ENCODE peak calls at places on chromosome 21, in six cellular contexts. S is GM12878, T is IMR-90, A is HEK293T, R is A549, O is HepG2. L is an unnamed sample.

GRCh38 chr21:15601390-15601789 is 128.4 kb upstream of the USP25 start:
- DNase-seq in T (no peak), S (no peak), O (no peak), R (no peak), A (no peak), L (no peak)

GRCh38 chr21:16870116-16870515 is 642.7 kb upstream of the CXADR start:
- DNase-seq in S (no peak), T (peak; percentile 5), O (no peak), A (no peak), R (no peak), L (no peak)

GRCh38 chr21:24955275-24955961 is 651.9 kb downstream of the MRPL39 start:
- DNase-seq in A (no peak), S (peak; percentile 82), R (no peak), O (no peak), T (no peak), L (no peak)

GRCh38 chr21:38129711-38130110 is 127.1 kb upstream of the KCNJ15 start:
- DNase-seq in A (no peak), R (no peak), S (no peak), O (no peak), T (no peak), L (no peak)

GRCh38 chr21:20997633-20998455 is at the start of gene NCAM2:
- DNase-seq in O (peak; percentile 9), S (no peak), A (peak; percentile 70), R (no peak), T (peak; percentile 76), L (peak; percentile 75)

GRCh38 chr21:28944296-28944695 is 48.4 kb downstream of the LTN1 start:
- DNase-seq in T (peak; percentile 15), O (peak; percentile 14), A (no peak), S (no peak), R (no peak), L (no peak)

GRCh38 chr21:39385299-39386145 is 36.6 kb upstream of the HMGN1 start:
- DNase-seq in R (peak; percentile 89), A (no peak), T (peak; percentile 75), O (peak; percentile 95), S (no peak), L (no peak)

GRCh38 chr21:16070207-16070651 is 340.4 kb downstream of the USP25 start:
- DNase-seq in R (no peak), A (no peak), T (no peak), S (no peak), O (no peak), L (no peak)

GRCh38 chr21:15045017-15045416 is 19.8 kb downstream of the NRIP1 start:
- DNase-seq in R (no peak), T (no peak), A (no peak), S (no peak), O (no peak), L (no peak)

GRCh38 chr21:36916718-36917117 is 49.8 kb downstream of the HLCS start:
- DNase-seq in O (no peak), A (no peak), S (no peak), R (no peak), T (no peak), L (no peak)

GRCh38 chr21:25857308-25858099 is 122.7 kb downstream of the GABPA start:
- DNase-seq in S (no peak), A (no peak), R (no peak), T (no peak), O (no peak), L (no peak)

GRCh38 chr21:41066086-41066938 is 101.6 kb upstream of the BACE2 start:
- DNase-seq in R (no peak), O (no peak), S (no peak), T (no peak), A (no peak), L (no peak)

GRCh38 chr21:35563885-35564451 is 496.4 kb downstream of the SETD4 start:
- DNase-seq in O (no peak), T (peak; percentile 91), S (no peak), A (no peak), R (no peak), L (no peak)

GRCh38 chr21:14911351-14911750 is 153.4 kb downstream of the NRIP1 start:
- DNase-seq in T (no peak), O (no peak), A (no peak), S (no peak), R (no peak), L (no peak)

GRCh38 chr21:28230559-28230958 is 762.1 kb downstream of the LTN1 start:
- DNase-seq in O (no peak), S (no peak), R (no peak), A (no peak), T (peak; percentile 33), L (no peak)

GRCh38 chr21:37324558-37324957 is 42.0 kb upstream of the DYRK1A start:
- DNase-seq in S (no peak), T (no peak), A (no peak), R (no peak), O (no peak), L (no peak)

GRCh38 chr21:16291296-16291695 is 561.5 kb downstream of the USP25 start:
- DNase-seq in T (no peak), R (no peak), S (no peak), O (no peak), A (no peak), L (no peak)

GRCh38 chr21:29164330-29164942 is 34.0 kb downstream of the MAP3K7CL start:
- DNase-seq in R (peak; percentile 15), O (peak; percentile 63), S (no peak), T (peak; percentile 91), A (peak; percentile 53), L (no peak)

GRCh38 chr21:39637197-39637970 is 24.6 kb downstream of the B3GALT5 start:
- DNase-seq in R (no peak), T (no peak), A (no peak), O (no peak), S (no peak), L (no peak)

GRCh38 chr21:35720065-35720810 is 340.1 kb downstream of the SETD4 start:
- DNase-seq in T (no peak), S (no peak), A (no peak), O (no peak), R (no peak), L (no peak)

GRCh38 chr21:37937668-37938067 is 21.4 kb upstream of the KCNJ6 start:
- DNase-seq in R (no peak), S (no peak), T (no peak), O (no peak), A (no peak), L (no peak)

GRCh38 chr21:36487641-36488307 is 7.9 kb upstream of the CLDN14 start:
- DNase-seq in T (peak; percentile 64), O (no peak), A (no peak), R (no peak), S (no peak), L (no peak)

DNA sequence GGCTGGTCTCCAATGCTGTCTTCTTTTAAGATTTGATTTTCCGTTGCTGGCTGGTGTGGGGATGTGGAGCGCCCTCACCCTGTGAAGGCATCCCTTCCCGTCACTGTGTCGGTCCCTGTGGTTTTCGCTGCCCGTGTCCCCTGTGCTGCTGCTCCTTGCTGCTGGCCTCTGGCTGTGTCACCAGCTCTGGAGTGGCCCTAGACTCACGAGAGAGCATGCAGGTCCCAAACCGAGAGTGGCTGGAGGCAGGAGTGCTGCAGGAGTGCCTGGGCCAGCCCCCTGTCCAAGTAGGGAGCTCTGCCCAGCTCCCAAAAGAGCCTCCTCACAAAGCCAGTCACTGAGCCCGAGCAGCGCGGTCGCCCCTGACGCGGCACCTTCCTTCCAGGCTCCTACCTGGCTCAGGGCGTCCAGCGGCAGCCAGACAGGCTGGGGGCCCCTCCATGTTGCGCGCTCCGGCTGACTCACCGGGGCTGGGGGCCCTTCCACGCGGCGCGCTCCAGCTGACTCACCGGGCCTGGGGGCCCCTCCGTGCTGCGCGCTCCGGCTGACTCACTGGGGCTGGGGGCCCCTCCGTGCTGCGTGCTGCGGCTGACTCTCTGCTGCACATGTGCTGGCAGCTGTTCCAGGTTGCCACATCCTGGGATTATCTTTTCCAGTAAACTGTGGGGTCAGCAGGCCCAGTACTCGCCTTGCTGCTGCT is 106.7 kb upstream of the COL6A1 start:
- DNase-seq in S (no peak), T (peak; percentile 98), R (no peak), A (no peak), O (peak; percentile 9), L (no peak)
- TF ChIP-seq BHLHE40 in S (no peak), T (peak; percentile 97), R (no peak), A (no peak), O (peak; percentile 48), L (no peak)

DNA sequence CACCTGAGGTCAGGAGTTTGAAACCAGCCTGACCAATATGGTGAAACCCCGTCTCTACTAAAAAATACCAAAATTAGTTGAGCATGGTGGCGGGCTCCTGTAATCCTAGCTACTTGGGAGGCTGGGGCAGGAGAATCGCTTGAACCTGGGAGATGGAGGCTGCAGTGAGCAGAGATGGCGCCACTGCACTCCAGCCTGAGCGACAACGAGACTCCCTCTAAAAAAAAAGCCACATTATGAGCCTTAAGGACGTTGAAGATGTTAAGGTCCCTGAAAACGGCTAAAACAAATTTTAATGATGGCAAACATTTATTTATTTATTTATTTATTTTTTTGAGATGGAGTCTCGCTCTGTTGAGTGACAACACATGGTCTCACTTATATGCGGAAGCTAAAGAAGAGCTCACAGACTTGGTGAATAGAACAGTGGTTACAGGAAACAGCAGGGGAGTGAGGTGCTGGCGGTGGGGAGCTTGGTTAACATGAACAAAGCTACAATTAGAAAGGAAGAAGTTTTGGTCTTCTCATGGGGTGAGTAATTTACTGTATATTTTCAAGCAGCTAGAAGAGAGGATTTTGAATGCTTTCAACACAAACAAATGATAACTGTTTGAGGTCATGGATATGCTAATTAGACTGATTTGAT is 47.1 kb downstream of the TCP10L start:
- DNase-seq in A (no peak), S (no peak), T (no peak), R (no peak), O (no peak), L (no peak)
- TF ChIP-seq BHLHE40 in A (no peak), S (no peak), T (no peak), R (no peak), O (no peak), L (no peak)

GRCh38 chr21:45366476-45366875 is 38.5 kb upstream of the COL18A1 start:
- DNase-seq in S (no peak), R (no peak), O (no peak), A (no peak), T (no peak), L (no peak)

GRCh38 chr21:45365608-45366241 is 39.2 kb upstream of the COL18A1 start:
- DNase-seq in A (no peak), S (no peak), T (peak; percentile 68), R (peak; percentile 67), O (peak; percentile 92), L (no peak)

GRCh38 chr21:45367402-45368351 is 37.3 kb upstream of the COL18A1 start:
- DNase-seq in R (no peak), A (no peak), O (peak; percentile 60), T (no peak), S (no peak), L (no peak)

GRCh38 chr21:45365186-45365607 is 39.8 kb upstream of the COL18A1 start:
- DNase-seq in T (no peak), R (no peak), S (no peak), O (no peak), A (no peak), L (no peak)

DNA sequence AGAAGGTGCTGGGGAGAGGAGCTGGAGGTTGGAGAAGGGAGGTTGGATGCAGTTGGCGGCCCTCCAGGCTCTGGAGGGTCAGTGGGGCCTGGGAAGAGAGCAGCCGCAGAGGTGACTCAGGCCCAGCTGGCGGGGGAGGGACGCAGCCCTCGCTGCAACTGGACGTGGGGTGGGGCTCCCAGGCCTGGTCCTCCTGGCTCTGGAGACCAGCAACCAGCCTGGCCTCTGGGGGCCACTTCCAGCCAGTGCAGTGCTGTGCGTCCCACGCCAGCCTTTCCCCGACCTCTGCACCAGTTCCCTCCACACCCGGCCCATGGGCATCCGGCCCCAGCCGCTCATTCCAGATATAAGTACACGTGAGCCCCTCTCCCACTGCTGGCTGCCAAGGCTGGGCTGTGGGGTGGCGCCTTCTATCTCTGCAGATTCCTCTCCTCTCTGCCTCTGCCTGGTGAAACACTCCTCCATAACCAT is 38.0 kb upstream of the COL18A1 start:
- DNase-seq in T (peak; percentile 98), O (peak; percentile 74), S (no peak), A (no peak), R (peak; percentile 76), L (peak; percentile 74)
- TF ChIP-seq BHLHE40 in T (peak; percentile 26), O (peak; percentile 13), S (no peak), A (no peak), R (no peak), L (no peak)

GRCh38 chr21:34019402-34019801 is 54.0 kb upstream of the MRPS6 start:
- DNase-seq in O (no peak), A (no peak), T (no peak), R (no peak), S (no peak), L (no peak)
- TF ChIP-seq BHLHE40 in O (no peak), A (no peak), T (no peak), R (no peak), S (no peak), L (no peak)

L was measured in K562.